ENCODE peak calls at places on chromosome 21, in ten cellular contexts. One of them, this sample, is unnamed.
A peak's percentile ranks its signal among the peaks of the same experiment; 100 is the strongest.

GRCh38 chr21:41370840-41371697 is 9.2 kb downstream of the MX2 start:
- DNase-seq in psoas muscle: no peak
- DNase-seq in hepatocyte: no peak
- DNase-seq in GM23338: no peak
- DNase-seq in ovary: no peak
- DNase-seq in CD8-positive, alpha-beta T cell: no peak
- DNase-seq in cardiac muscle cell: no peak
- DNase-seq in lung: no peak
- DNase-seq in heart left ventricle: no peak
- DNase-seq in fibroblast of lung: peak; percentile 31
- DNase-seq in this sample: no peak

GRCh38 chr21:16308269-16308668 is 578.5 kb downstream of the USP25 start:
- DNase-seq in hepatocyte: no peak
- DNase-seq in lung: no peak
- DNase-seq in heart left ventricle: no peak
- DNase-seq in CD8-positive, alpha-beta T cell: no peak
- DNase-seq in ovary: no peak
- DNase-seq in psoas muscle: no peak
- DNase-seq in GM23338: no peak
- DNase-seq in fibroblast of lung: peak; percentile 81
- DNase-seq in cardiac muscle cell: no peak
- DNase-seq in this sample: no peak

GRCh38 chr21:41227357-41228005 is 59.5 kb downstream of the BACE2 start:
- DNase-seq in GM23338: no peak
- DNase-seq in fibroblast of lung: no peak
- DNase-seq in lung: no peak
- DNase-seq in psoas muscle: no peak
- DNase-seq in heart left ventricle: no peak
- DNase-seq in ovary: no peak
- DNase-seq in cardiac muscle cell: no peak
- DNase-seq in hepatocyte: no peak
- DNase-seq in CD8-positive, alpha-beta T cell: no peak
- DNase-seq in this sample: no peak

GRCh38 chr21:14878971-14879370 is 185.8 kb downstream of the NRIP1 start:
- DNase-seq in psoas muscle: no peak
- DNase-seq in fibroblast of lung: no peak
- DNase-seq in hepatocyte: no peak
- DNase-seq in GM23338: no peak
- DNase-seq in cardiac muscle cell: no peak
- DNase-seq in lung: no peak
- DNase-seq in ovary: no peak
- DNase-seq in CD8-positive, alpha-beta T cell: no peak
- DNase-seq in heart left ventricle: no peak
- DNase-seq in this sample: no peak

GRCh38 chr21:17819878-17820232 is 699 bp upstream of the C21orf91 start:
- DNase-seq in fibroblast of lung: no peak
- DNase-seq in heart left ventricle: no peak
- DNase-seq in hepatocyte: no peak
- DNase-seq in lung: no peak
- DNase-seq in cardiac muscle cell: no peak
- DNase-seq in GM23338: peak; percentile 45
- DNase-seq in psoas muscle: no peak
- DNase-seq in ovary: no peak
- DNase-seq in CD8-positive, alpha-beta T cell: no peak
- DNase-seq in this sample: no peak

GRCh38 chr21:26007911-26008579 is 162.5 kb downstream of the APP start:
- DNase-seq in cardiac muscle cell: no peak
- DNase-seq in CD8-positive, alpha-beta T cell: no peak
- DNase-seq in lung: no peak
- DNase-seq in ovary: no peak
- DNase-seq in hepatocyte: no peak
- DNase-seq in psoas muscle: no peak
- DNase-seq in GM23338: no peak
- DNase-seq in heart left ventricle: no peak
- DNase-seq in fibroblast of lung: peak; percentile 12
- DNase-seq in this sample: no peak

GRCh38 chr21:35226302-35226701 is 177.2 kb upstream of the RUNX1 start:
- DNase-seq in ovary: no peak
- DNase-seq in fibroblast of lung: peak; percentile 52
- DNase-seq in cardiac muscle cell: peak; percentile 39
- DNase-seq in heart left ventricle: no peak
- DNase-seq in GM23338: no peak
- DNase-seq in psoas muscle: peak; percentile 90
- DNase-seq in hepatocyte: no peak
- DNase-seq in lung: no peak
- DNase-seq in CD8-positive, alpha-beta T cell: no peak
- DNase-seq in this sample: no peak

GRCh38 chr21:35294231-35294898 is 245.3 kb upstream of the RUNX1 start:
- DNase-seq in fibroblast of lung: no peak
- DNase-seq in hepatocyte: peak; percentile 31
- DNase-seq in lung: no peak
- DNase-seq in ovary: no peak
- DNase-seq in cardiac muscle cell: no peak
- DNase-seq in heart left ventricle: no peak
- DNase-seq in psoas muscle: no peak
- DNase-seq in CD8-positive, alpha-beta T cell: no peak
- DNase-seq in GM23338: peak; percentile 2
- DNase-seq in this sample: peak; percentile 79

GRCh38 chr21:29053656-29054055 is 19.8 kb downstream of the CCT8 start:
- DNase-seq in fibroblast of lung: peak; percentile 77
- DNase-seq in hepatocyte: no peak
- DNase-seq in CD8-positive, alpha-beta T cell: no peak
- DNase-seq in cardiac muscle cell: no peak
- DNase-seq in lung: no peak
- DNase-seq in heart left ventricle: no peak
- DNase-seq in GM23338: no peak
- DNase-seq in psoas muscle: no peak
- DNase-seq in ovary: no peak
- DNase-seq in this sample: no peak

GRCh38 chr21:29055080-29055479 is 18.4 kb downstream of the CCT8 start:
- DNase-seq in hepatocyte: no peak
- DNase-seq in heart left ventricle: no peak
- DNase-seq in fibroblast of lung: no peak
- DNase-seq in ovary: no peak
- DNase-seq in psoas muscle: no peak
- DNase-seq in cardiac muscle cell: no peak
- DNase-seq in GM23338: no peak
- DNase-seq in CD8-positive, alpha-beta T cell: no peak
- DNase-seq in lung: no peak
- DNase-seq in this sample: no peak

GRCh38 chr21:29052224-29052623 is 21.2 kb downstream of the CCT8 start:
- DNase-seq in hepatocyte: no peak
- DNase-seq in lung: no peak
- DNase-seq in heart left ventricle: no peak
- DNase-seq in CD8-positive, alpha-beta T cell: no peak
- DNase-seq in psoas muscle: no peak
- DNase-seq in GM23338: no peak
- DNase-seq in cardiac muscle cell: no peak
- DNase-seq in fibroblast of lung: no peak
- DNase-seq in ovary: no peak
- DNase-seq in this sample: no peak

GRCh38 chr21:29056005-29056404 is 17.4 kb downstream of the CCT8 start:
- DNase-seq in ovary: no peak
- DNase-seq in lung: no peak
- DNase-seq in fibroblast of lung: no peak
- DNase-seq in cardiac muscle cell: no peak
- DNase-seq in CD8-positive, alpha-beta T cell: no peak
- DNase-seq in heart left ventricle: no peak
- DNase-seq in hepatocyte: no peak
- DNase-seq in GM23338: no peak
- DNase-seq in psoas muscle: no peak
- DNase-seq in this sample: no peak

DNA sequence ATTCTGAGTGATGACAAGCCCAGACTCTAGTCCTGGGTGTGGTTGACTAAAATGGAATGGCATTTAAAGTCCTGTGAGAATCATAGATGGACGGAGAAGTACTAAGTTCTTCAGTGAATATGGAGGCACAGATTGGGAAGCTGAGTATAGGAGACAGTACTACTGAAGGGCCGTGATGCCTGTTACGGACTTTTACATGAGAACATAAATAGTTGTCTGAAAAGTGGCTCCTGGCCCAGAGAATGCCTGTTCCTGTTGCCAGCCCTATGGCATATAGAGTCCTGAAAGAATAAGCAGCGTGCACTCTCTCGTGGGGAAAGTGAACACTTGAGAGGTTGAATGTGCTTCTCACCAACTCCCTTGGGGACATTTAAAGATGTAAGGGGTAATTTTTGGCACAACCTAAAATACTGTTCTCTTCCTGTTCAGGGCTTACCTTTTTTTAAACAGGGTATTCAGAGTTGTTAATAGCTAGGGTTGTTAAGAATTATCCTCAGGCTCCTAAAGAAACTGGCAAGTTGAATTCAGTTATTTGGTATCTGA is 20.4 kb downstream of the CCT8 start:
- DNase-seq in psoas muscle: no peak
- DNase-seq in cardiac muscle cell: no peak
- DNase-seq in CD8-positive, alpha-beta T cell: no peak
- DNase-seq in heart left ventricle: no peak
- DNase-seq in hepatocyte: no peak
- DNase-seq in ovary: no peak
- DNase-seq in fibroblast of lung: no peak
- DNase-seq in lung: no peak
- DNase-seq in GM23338: no peak
- DNase-seq in this sample: no peak
- H3K27ac ChIP-seq in psoas muscle: peak overlapping the region; percentile 10
- H3K27ac ChIP-seq in cardiac muscle cell: peak overlapping the region; percentile 37
- H3K27ac ChIP-seq in CD8-positive, alpha-beta T cell: no peak overlapping the region
- H3K27ac ChIP-seq in heart left ventricle: no peak overlapping the region
- H3K27ac ChIP-seq in hepatocyte: no peak overlapping the region
- H3K27ac ChIP-seq in ovary: no peak overlapping the region
- H3K27ac ChIP-seq in fibroblast of lung: no peak overlapping the region
- H3K27ac ChIP-seq in lung: no peak overlapping the region
- H3K27ac ChIP-seq in GM23338: no peak overlapping the region
- H3K27ac ChIP-seq in this sample: no peak overlapping the region

DNA sequence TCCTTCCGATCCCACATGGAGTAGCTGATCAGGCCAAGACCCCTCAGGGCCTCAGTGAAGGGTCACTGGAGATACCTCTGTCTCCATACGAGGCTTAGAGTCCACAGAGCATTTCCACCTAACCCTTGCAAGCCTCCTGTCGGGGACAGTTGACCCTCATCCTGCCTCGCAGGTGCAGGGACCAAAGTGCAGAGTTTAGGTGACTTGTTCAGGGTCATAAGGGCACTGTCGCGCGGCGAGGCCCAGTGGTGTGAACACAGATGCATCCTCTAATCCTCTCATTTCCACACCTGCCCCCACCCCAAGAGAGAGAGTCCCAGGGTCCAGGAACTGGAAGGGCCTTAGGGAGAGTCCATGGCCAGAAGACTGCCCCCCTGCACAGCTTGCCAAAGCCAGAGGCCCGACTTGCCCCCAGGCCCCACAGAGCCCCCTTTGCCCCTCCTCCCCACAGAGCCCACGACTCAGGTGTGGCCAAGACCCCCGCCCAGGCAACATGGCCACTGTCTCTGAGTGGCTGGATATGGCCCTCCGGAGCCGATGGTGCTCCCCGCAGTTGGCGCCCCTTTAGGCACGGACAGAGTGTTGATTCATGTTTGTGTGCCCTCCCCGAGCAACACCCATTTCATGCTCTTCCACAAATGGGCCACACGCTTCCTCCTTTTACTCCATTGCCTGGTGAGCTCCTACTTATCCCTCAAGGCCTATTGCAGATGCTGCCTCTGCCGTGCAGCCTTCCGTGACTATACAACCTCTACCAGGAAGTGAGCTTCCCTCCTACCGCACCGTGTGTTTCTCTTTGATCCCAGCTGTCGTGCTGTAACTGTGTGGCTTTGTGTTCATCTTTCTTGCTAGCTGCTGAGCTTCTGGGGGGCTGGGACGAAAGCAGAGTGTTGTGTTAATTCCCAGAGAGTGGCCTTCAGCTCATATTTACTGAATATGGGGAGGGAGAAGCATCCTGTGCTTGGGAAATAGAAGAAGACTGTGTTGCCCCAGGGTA is 1.7 kb downstream of the TRPM2 start:
- DNase-seq in ovary: no peak
- DNase-seq in hepatocyte: no peak
- DNase-seq in GM23338: no peak
- DNase-seq in CD8-positive, alpha-beta T cell: no peak
- DNase-seq in heart left ventricle: no peak
- DNase-seq in lung: no peak
- DNase-seq in psoas muscle: no peak
- DNase-seq in fibroblast of lung: no peak
- DNase-seq in cardiac muscle cell: no peak
- DNase-seq in this sample: no peak
- H3K4me3 ChIP-seq in ovary: no peak overlapping the region
- H3K4me3 ChIP-seq in hepatocyte: no peak overlapping the region
- H3K4me3 ChIP-seq in GM23338: no peak overlapping the region
- H3K4me3 ChIP-seq in CD8-positive, alpha-beta T cell: no peak overlapping the region
- H3K4me3 ChIP-seq in heart left ventricle: no peak overlapping the region
- H3K4me3 ChIP-seq in lung: no peak overlapping the region
- H3K4me3 ChIP-seq in psoas muscle: no peak overlapping the region
- H3K4me3 ChIP-seq in fibroblast of lung: no peak overlapping the region
- H3K4me3 ChIP-seq in cardiac muscle cell: no peak overlapping the region
- H3K4me3 ChIP-seq in this sample: peak overlapping the region; percentile 3

DNA sequence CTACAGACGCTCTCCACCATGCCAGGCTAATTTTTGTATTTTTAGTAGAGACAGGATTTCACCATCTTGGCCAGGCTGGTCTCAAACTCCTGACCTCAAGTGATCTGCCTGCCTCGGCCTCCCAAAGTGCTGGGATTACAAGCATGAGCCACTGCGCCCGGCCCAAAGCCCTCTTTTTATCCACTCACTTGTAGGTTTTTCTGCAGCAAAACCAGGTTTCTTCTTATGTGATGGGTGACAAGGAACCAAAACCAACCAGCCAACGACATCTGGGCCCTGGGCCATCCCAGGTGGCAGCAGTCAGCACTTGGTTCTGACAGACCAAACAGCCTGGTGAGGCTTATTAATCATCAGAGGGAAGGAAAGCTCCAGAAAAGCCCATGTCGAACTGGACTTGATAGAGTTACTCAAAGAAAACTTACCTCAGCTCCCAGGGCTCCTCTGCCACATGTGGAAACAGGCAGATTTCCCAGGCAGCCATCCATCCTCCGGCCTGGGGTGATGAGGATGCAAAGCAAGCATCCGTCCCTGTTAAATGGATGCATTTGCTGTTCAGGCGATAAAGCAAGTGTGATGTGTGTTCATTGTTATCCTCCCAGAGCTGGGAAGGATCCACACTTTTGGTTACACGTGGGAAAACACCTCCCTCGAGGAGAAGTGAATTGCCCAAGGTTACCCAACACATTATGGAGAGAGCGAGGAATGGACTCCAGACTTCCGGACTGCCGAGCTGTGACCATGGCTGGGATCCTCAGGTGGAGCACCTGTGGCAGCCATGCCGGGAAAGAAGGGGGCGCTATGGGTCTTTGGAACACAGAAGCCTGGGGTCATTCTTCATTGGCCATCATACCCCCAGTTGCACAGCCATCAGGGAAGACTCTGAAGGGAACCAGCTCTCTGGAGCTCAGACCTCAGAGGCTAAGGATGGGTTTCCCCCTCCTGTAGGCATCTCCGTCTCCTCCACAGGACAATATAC is 118.8 kb downstream of the HUNK start:
- DNase-seq in ovary: no peak
- DNase-seq in cardiac muscle cell: no peak
- DNase-seq in lung: no peak
- DNase-seq in GM23338: peak; percentile 78
- DNase-seq in heart left ventricle: no peak
- DNase-seq in CD8-positive, alpha-beta T cell: no peak
- DNase-seq in psoas muscle: no peak
- DNase-seq in fibroblast of lung: no peak
- DNase-seq in hepatocyte: no peak
- DNase-seq in this sample: no peak
- TF ChIP-seq CTCF in ovary: no peak
- TF ChIP-seq CTCF in cardiac muscle cell: no peak
- TF ChIP-seq CTCF in lung: no peak
- TF ChIP-seq CTCF in GM23338: peak; percentile 57
- TF ChIP-seq CTCF in heart left ventricle: no peak
- TF ChIP-seq CTCF in CD8-positive, alpha-beta T cell: no peak
- TF ChIP-seq CTCF in psoas muscle: no peak
- TF ChIP-seq CTCF in fibroblast of lung: no peak
- TF ChIP-seq CTCF in hepatocyte: no peak
- TF ChIP-seq CTCF in this sample: no peak

DNA sequence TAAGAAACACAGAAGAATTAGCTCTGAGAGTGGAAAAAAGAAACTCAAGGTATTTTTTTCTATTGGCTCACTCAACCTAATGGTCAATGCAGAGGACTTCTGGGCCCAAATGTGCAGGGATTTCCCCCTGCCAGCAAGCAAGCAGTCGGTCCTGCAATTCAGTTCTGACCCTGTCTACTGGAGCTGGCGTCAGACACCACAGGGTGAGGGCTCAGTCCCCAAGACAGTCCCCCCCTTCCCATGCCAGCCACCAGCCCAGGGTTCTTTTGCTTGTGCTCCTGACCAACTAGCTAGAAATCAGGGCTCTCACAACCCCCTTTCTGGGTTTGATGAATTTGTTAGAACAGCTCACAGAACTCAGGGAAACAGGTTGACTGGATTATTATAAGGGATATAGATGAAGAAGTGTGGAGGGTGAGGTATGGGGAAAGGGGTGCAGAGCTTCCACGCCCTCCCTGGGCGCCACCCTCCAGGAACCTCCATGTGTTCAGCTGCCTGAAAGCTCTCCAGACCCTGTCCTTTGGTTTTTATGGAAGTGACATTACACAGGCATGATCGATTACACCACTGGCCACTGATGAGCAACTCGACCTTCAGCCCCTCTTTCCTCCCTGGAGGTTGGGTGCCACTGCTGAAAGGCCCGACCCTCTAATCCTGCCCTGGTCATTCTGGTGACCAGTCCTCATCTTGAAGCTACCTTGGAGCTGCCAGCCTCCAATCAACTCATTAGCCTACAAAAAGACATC is 22.5 kb upstream of the PWP2 start:
- DNase-seq in heart left ventricle: no peak
- DNase-seq in hepatocyte: no peak
- DNase-seq in ovary: no peak
- DNase-seq in psoas muscle: no peak
- DNase-seq in GM23338: no peak
- DNase-seq in CD8-positive, alpha-beta T cell: no peak
- DNase-seq in lung: no peak
- DNase-seq in fibroblast of lung: no peak
- DNase-seq in cardiac muscle cell: no peak
- DNase-seq in this sample: peak; percentile 15
- H3K27ac ChIP-seq in heart left ventricle: peak overlapping the region; percentile 90
- H3K27ac ChIP-seq in hepatocyte: peak overlapping the region; percentile 53
- H3K27ac ChIP-seq in ovary: no peak overlapping the region
- H3K27ac ChIP-seq in psoas muscle: no peak overlapping the region
- H3K27ac ChIP-seq in GM23338: no peak overlapping the region
- H3K27ac ChIP-seq in CD8-positive, alpha-beta T cell: peak overlapping the region; percentile 73
- H3K27ac ChIP-seq in lung: no peak overlapping the region
- H3K27ac ChIP-seq in fibroblast of lung: no peak overlapping the region
- H3K27ac ChIP-seq in cardiac muscle cell: no peak overlapping the region
- H3K27ac ChIP-seq in this sample: peak overlapping the region; percentile 58

This sample was measured in colonic mucosa.